ENCODE peak calls at places on chromosome 20, in six cellular contexts. X, R, K, D, C and I are unnamed samples.

GRCh38 chr20:53883098-53883762 is 187.2 kb downstream of the BCAS1 start:
- DNase-seq in D (no peak), K (no peak), X (no peak), R (no peak), C (no peak), I (no peak)

GRCh38 chr20:58645277-58645968 is 5.7 kb upstream of the STX16 start:
- DNase-seq in R (peak), K (no peak), C (peak), D (no peak), X (no peak), I (no peak)

GRCh38 chr20:46814366-46815232 is 80.0 kb upstream of the EYA2 start:
- DNase-seq in C (no peak), X (no peak), D (peak), R (peak), K (no peak), I (no peak)

GRCh38 chr20:14049111-14049510 is 53.8 kb downstream of the MACROD2 start:
- DNase-seq in D (no peak), C (no peak), K (no peak), X (no peak), R (no peak), I (no peak)

GRCh38 chr20:31606928-31607639 is 2.0 kb downstream of the ID1 start:
- DNase-seq in D (peak), C (peak), R (peak), K (no peak), X (peak), I (no peak)

GRCh38 chr20:13650474-13650873 is 11.7 kb upstream of the TASP1 start:
- DNase-seq in D (no peak), K (no peak), X (no peak), C (no peak), R (no peak), I (no peak)

GRCh38 chr20:34112600-34113061 is 588 bp upstream of the EIF2S2 start:
- DNase-seq in D (peak), X (peak), R (peak), C (peak), K (no peak), I (peak)

GRCh38 chr20:47113362-47114118 is 218.9 kb downstream of the EYA2 start:
- DNase-seq in D (no peak), X (peak), C (no peak), K (no peak), R (peak), I (no peak)

GRCh38 chr20:14881518-14881917 is 544.1 kb upstream of the FLRT3 start:
- DNase-seq in D (no peak), C (no peak), K (no peak), R (no peak), X (no peak), I (no peak)

GRCh38 chr20:50251992-50252491 is 61.4 kb downstream of the CEBPB start:
- DNase-seq in R (no peak), C (no peak), X (no peak), D (no peak), K (no peak), I (no peak)

GRCh38 chr20:14877616-14878015 is 540.2 kb upstream of the FLRT3 start:
- DNase-seq in C (no peak), K (no peak), R (no peak), X (no peak), D (no peak), I (no peak)

GRCh38 chr20:43941476-43942212 is 27.0 kb downstream of the TOX2 start:
- DNase-seq in K (no peak), R (no peak), X (no peak), D (peak), C (peak), I (peak)

GRCh38 chr20:35257175-35257909 is 20.6 kb downstream of the MMP24OS start:
- DNase-seq in R (no peak), D (no peak), X (no peak), C (peak), K (no peak), I (no peak)

GRCh38 chr20:24572140-24572539 is 102.7 kb downstream of the SYNDIG1 start:
- DNase-seq in K (no peak), X (no peak), R (no peak), C (no peak), D (no peak), I (no peak)

GRCh38 chr20:49484180-49485140 is 2.0 kb upstream of the KCNB1 start:
- DNase-seq in X (peak), K (no peak), D (peak), R (peak), C (peak), I (peak)

GRCh38 chr20:21090112-21090737 is 15.9 kb downstream of the LINC00237 start:
- DNase-seq in R (no peak), X (no peak), D (no peak), C (no peak), K (no peak), I (peak)

GRCh38 chr20:49775229-49775693 is 37.4 kb upstream of the SLC9A8 start:
- DNase-seq in R (peak), D (peak), C (peak), K (no peak), X (peak), I (peak)

GRCh38 chr20:5714261-5715041 is 35.8 kb upstream of the SHLD1 start:
- DNase-seq in D (no peak), X (peak), R (peak), K (no peak), C (peak), I (peak)

GRCh38 chr20:47963022-47963421 is 177.7 kb upstream of the SULF2 start:
- DNase-seq in C (no peak), X (no peak), K (no peak), D (no peak), R (no peak), I (no peak)

GRCh38 chr20:3995749-3996305 is 19.5 kb downstream of the RNF24 start:
- DNase-seq in D (no peak), R (no peak), X (no peak), K (no peak), C (no peak), I (no peak)

GRCh38 chr20:32743237-32744112 is at the start of gene COMMD7:
- DNase-seq in X (peak), D (no peak), C (peak), R (peak), K (peak), I (peak)

GRCh38 chr20:20744170-20744725 is 31.8 kb upstream of the RALGAPA2 start:
- DNase-seq in R (peak), X (no peak), C (no peak), D (no peak), K (no peak), I (peak)

GRCh38 chr20:56554869-56555268 is 21.8 kb downstream of the FAM209B start:
- DNase-seq in C (peak), R (peak), K (peak), D (peak), X (peak), I (peak)

GRCh38 chr20:38093641-38094077 is 60.1 kb downstream of the RPRD1B start:
- DNase-seq in D (no peak), R (peak), K (no peak), X (no peak), C (no peak), I (no peak)

GRCh38 chr20:33437141-33437911 is 6.2 kb downstream of the SNTA1 start:
- DNase-seq in X (no peak), D (no peak), K (no peak), R (no peak), C (no peak), I (no peak)

GRCh38 chr20:32920066-32920465 is 61.3 kb downstream of the EFCAB8 start:
- DNase-seq in K (no peak), X (no peak), R (no peak), C (no peak), D (no peak), I (no peak)

GRCh38 chr20:43564993-43565757 is 6.3 kb downstream of the SGK2 start:
- DNase-seq in X (no peak), R (no peak), K (no peak), D (no peak), C (no peak), I (no peak)

GRCh38 chr20:11453430-11453829 is 464.3 kb upstream of the BTBD3 start:
- DNase-seq in D (peak), X (no peak), C (peak), R (no peak), K (no peak), I (peak)

GRCh38 chr20:53202781-53203180 is 230.6 kb downstream of the TSHZ2 start:
- DNase-seq in C (no peak), D (no peak), R (no peak), X (no peak), K (no peak), I (no peak)

GRCh38 chr20:46157625-46158024 is 39.5 kb downstream of the CD40 start:
- DNase-seq in X (no peak), D (no peak), R (no peak), K (no peak), C (no peak), I (no peak)

DNA sequence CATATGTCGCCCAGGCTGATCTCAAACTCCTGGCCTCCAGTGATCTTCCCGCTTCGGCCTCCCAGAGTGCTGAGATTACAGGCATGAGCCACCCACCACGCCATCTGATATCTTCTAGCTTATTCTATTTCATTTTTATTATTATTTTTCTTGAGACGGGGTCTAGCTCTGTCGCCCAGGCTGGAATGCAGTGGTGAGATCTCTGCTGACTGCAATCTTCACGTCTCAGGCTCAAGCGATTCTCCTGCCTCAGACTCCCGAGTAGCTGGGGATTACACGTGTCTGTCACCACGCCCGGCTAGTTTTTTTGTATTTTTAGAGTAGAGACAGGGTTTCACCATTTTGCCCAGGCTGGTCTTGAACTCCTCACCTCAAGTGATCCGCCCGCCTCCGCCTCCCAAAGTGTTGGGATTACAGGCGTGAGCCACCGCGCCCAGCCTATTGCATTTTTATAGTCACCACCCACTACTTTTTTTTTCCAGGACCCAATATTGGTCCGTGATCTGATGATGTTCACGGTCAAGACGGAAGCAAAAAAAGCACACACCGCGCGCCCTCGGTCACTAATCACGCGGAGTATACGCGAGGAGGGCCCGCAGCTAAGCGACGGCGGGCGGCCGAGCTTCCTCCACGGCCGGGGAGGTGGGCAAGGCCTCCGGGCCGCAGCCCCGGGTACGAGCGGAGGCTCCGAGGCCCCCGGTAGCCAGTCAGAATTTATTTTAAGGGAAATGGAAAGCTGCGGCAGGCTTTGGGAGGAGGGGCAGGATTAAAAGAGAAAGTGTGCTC is 1.1 kb upstream of the LSM14B start:
- DNase-seq in K (no peak), X (peak), R (no peak), C (no peak), D (peak), I (no peak)
- TF ChIP-seq MYC in K (peak), X (peak), R (no peak), C (no peak), D (no peak), I (peak)

GRCh38 chr20:64114356-64114971 is 7.1 kb upstream of the NPBWR2 start:
- DNase-seq in R (no peak), D (no peak), X (no peak), C (no peak), K (no peak), I (no peak)

GRCh38 chr20:64113796-64114355 is 6.5 kb upstream of the NPBWR2 start:
- DNase-seq in R (no peak), D (no peak), K (no peak), X (no peak), C (no peak), I (no peak)

GRCh38 chr20:64116541-64117423 is 9.4 kb upstream of the NPBWR2 start:
- DNase-seq in K (no peak), R (no peak), D (no peak), X (no peak), C (no peak), I (no peak)

GRCh38 chr20:64115171-64115911 is 8.0 kb upstream of the NPBWR2 start:
- DNase-seq in X (no peak), R (no peak), C (no peak), D (no peak), K (no peak), I (no peak)

GRCh38 chr20:64116016-64116415 is 8.7 kb upstream of the NPBWR2 start:
- DNase-seq in C (no peak), D (no peak), K (no peak), X (no peak), R (no peak), I (no peak)
- H3K4me3 ChIP-seq in C (no peak), D (no peak), K (no peak), X (no peak), R (no peak), I (no peak)

GRCh38 chr20:9608639-9609440 is 94.5 kb downstream of the LAMP5 start:
- DNase-seq in D (no peak), C (no peak), R (no peak), X (no peak), K (no peak), I (no peak)

GRCh38 chr20:9610665-9611064 is 96.3 kb downstream of the LAMP5 start:
- DNase-seq in R (no peak), C (no peak), D (no peak), X (no peak), K (no peak), I (no peak)

GRCh38 chr20:9611921-9612320 is 97.5 kb downstream of the LAMP5 start:
- DNase-seq in R (no peak), X (no peak), D (no peak), C (no peak), K (no peak), I (no peak)

GRCh38 chr20:9613871-9614270 is 99.5 kb downstream of the LAMP5 start:
- DNase-seq in D (no peak), C (no peak), K (no peak), R (no peak), X (no peak), I (no peak)

DNA sequence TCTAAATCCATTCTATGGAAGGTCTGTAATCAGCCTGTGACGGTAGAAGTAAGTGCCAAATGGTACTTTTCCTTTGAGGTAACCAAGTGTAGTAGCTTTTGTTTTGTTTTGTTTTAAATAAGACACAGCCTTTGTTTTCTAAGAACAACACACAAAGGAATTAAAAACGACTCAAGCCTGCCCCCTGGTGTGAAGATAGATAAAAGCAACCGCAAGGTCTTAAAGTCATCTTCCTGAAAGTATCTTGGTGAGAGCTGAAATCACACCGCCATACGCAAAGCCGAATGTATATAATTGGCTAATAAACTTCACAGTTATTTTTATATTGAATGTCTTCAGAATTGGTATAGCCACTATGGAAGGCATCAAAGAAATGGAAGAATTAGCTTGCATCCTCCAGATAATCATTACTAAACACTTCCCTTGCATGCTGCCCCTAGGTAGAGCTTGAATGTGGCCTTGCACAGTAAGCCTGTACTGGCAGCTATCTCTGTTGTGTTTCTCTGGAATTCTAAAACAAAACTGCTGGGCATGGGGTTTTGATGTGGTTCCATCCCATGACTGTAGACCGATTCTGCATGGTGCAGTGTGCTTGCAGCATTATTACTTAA is 95.6 kb downstream of the LAMP5 start:
- DNase-seq in D (no peak), K (peak), C (peak), X (peak), R (peak), I (peak)
- TF ChIP-seq MYC in D (no peak), K (no peak), C (no peak), X (no peak), R (no peak), I (no peak)

DNA sequence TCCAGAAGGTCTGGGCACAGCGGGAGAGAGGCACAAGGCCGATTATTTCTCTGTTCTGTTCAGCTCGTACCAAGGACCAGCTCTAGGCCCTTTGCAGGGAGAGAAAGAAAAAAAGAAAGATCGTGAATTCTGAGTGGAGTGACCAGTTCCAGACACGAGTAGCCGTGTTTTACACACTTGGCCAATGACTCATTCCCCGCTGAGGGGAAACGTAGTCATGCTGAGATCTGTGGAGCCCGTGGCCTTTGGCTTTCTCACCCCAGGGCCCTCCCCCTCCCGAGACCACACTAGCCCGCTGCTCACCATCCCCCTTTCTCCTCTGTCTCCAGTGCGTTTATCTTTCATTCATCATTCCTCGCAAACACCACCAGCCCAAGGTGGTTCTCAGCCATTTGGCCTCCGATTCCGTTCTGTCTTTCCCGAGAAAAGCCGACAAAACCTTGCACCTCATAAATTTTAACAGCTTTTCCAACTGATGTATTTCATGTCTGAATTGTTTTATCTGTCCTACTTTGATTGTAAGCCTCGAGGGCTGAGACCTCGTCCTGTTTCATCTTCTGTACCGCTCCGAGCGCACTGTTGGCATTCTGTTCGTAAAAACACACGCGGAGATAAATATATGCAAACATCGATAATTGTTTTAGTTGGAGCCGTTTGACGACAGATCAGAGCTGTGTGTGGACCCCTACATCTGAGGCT is 336.4 kb downstream of the CDH4 start:
- DNase-seq in R (no peak), K (no peak), D (peak), C (no peak), X (no peak), I (no peak)
- H3K4me3 ChIP-seq in R (no peak), K (no peak), D (no peak), C (no peak), X (no peak), I (no peak)

GRCh38 chr20:17021481-17021880 is 205.4 kb upstream of the PCSK2 start:
- DNase-seq in D (no peak), C (no peak), K (no peak), X (no peak), R (no peak), I (no peak)

GRCh38 chr20:17024513-17025105 is 202.2 kb upstream of the PCSK2 start:
- DNase-seq in R (peak), X (no peak), K (no peak), C (no peak), D (peak), I (no peak)

GRCh38 chr20:17026346-17026745 is 200.5 kb upstream of the PCSK2 start:
- DNase-seq in D (no peak), K (no peak), R (no peak), C (no peak), X (no peak), I (no peak)

GRCh38 chr20:17023036-17023435 is 203.8 kb upstream of the PCSK2 start:
- DNase-seq in D (no peak), R (no peak), C (no peak), X (no peak), K (no peak), I (no peak)

GRCh38 chr20:17023811-17024210 is 203.0 kb upstream of the PCSK2 start:
- DNase-seq in K (no peak), R (no peak), D (no peak), X (no peak), C (no peak), I (no peak)
- TF ChIP-seq MYC in K (no peak), R (no peak), D (no peak), X (no peak), C (no peak), I (no peak)